ENCODE peak calls at places on chromosomes 4 and X, in five cellular contexts. Y, F, R, G and J are unnamed samples.
A peak's percentile ranks its signal among the peaks of the same experiment; 100 is the strongest.

GRCh38 chr4:38902695-38903094 is 35.1 kb downstream of the FAM114A1 start:
- DNase-seq in R (no peak), F (peak; percentile 40), G (peak; percentile 47), Y (no peak), J (peak; percentile 39)

GRCh38 chrX:71181558-71181909 is 36.9 kb downstream of the NLGN3 start:
- DNase-seq in Y (peak; percentile 64), G (peak; percentile 10), F (no peak), R (peak; percentile 86), J (no peak)

GRCh38 chr4:169823685-169824084 is 65.9 kb upstream of the HPF1 start:
- DNase-seq in Y (no peak), R (peak; percentile 51), F (peak; percentile 70), G (peak; percentile 61), J (peak; percentile 70)

GRCh38 chr4:985123-985830 is 1.6 kb upstream of the IDUA start:
- DNase-seq in R (no peak), F (no peak), Y (peak; percentile 82), G (peak; percentile 33), J (no peak)

GRCh38 chrX:12974217-12974796 is 603 bp upstream of the TMSB4X start:
- DNase-seq in G (peak; percentile 70), F (peak; percentile 76), R (peak; percentile 61), Y (peak; percentile 76), J (peak; percentile 83)

GRCh38 chr4:663438-664428 is 10.3 kb downstream of the ATP5ME start:
- DNase-seq in G (no peak), Y (peak; percentile 86), R (peak; percentile 91), F (no peak), J (no peak)

GRCh38 chrX:10190367-10190766 is 33.6 kb downstream of the CLCN4 start:
- DNase-seq in Y (no peak), F (peak; percentile 80), R (peak; percentile 15), G (peak; percentile 87), J (peak; percentile 88)

GRCh38 chr4:123096038-123096437 is 173.6 kb upstream of the NUDT6 start:
- DNase-seq in F (no peak), Y (no peak), R (no peak), G (peak; percentile 36), J (no peak)

GRCh38 chr4:3410401-3411135 is 31.2 kb upstream of the HGFAC start:
- DNase-seq in Y (no peak), F (no peak), R (no peak), G (no peak), J (no peak)

GRCh38 chr4:123896446-123897071 is 500.0 kb downstream of the SPRY1 start:
- DNase-seq in G (peak; percentile 90), R (no peak), Y (no peak), F (no peak), J (peak; percentile 61)

GRCh38 chr4:119037709-119038463 is 97.7 kb upstream of the MYOZ2 start:
- DNase-seq in R (no peak), F (no peak), G (no peak), Y (no peak), J (no peak)

GRCh38 chr4:138308421-138308820 is 66.3 kb upstream of the SLC7A11 start:
- DNase-seq in R (no peak), F (peak; percentile 70), Y (no peak), G (peak; percentile 13), J (peak; percentile 31)

GRCh38 chr4:138051157-138051556 is 191.0 kb downstream of the SLC7A11 start:
- DNase-seq in G (no peak), F (peak; percentile 45), R (no peak), Y (no peak), J (peak; percentile 34)

GRCh38 chr4:76546282-76547166 is 111.5 kb downstream of the SHROOM3 start:
- DNase-seq in R (no peak), F (peak; percentile 91), Y (no peak), G (peak; percentile 82), J (peak; percentile 79)

GRCh38 chrX:12411831-12412230 is 273.6 kb downstream of the FRMPD4 start:
- DNase-seq in Y (no peak), F (peak; percentile 1), R (no peak), G (no peak), J (no peak)

GRCh38 chr4:34289489-34289888 is 1954.8 kb downstream of the ARAP2 start:
- DNase-seq in G (no peak), R (no peak), F (no peak), Y (no peak), J (peak; percentile 18)

GRCh38 chrX:104085919-104086318 is 9.9 kb upstream of the TMSB15C start:
- DNase-seq in R (no peak), Y (no peak), F (no peak), G (no peak), J (no peak)

GRCh38 chrX:18422325-18422724 is 3.1 kb upstream of the CDKL5 start:
- DNase-seq in F (peak; percentile 78), G (peak; percentile 60), Y (no peak), R (no peak), J (peak; percentile 68)

GRCh38 chr4:154836030-154836429 is 55.0 kb downstream of the RBM46 start:
- DNase-seq in G (no peak), F (no peak), Y (no peak), R (no peak), J (no peak)

GRCh38 chr4:73021634-73022033 is 47.9 kb downstream of the COX18 start:
- DNase-seq in R (no peak), F (peak; percentile 55), G (peak; percentile 77), Y (no peak), J (peak; percentile 73)

GRCh38 chr4:85488416-85488815 is 13.5 kb downstream of the ARHGAP24 start:
- DNase-seq in R (no peak), Y (no peak), G (no peak), F (no peak), J (no peak)

GRCh38 chrX:108415891-108416290 is 22.3 kb downstream of the COL4A6 start:
- DNase-seq in F (peak; percentile 56), G (peak; percentile 67), R (no peak), Y (no peak), J (peak; percentile 71)

GRCh38 chrX:110132450-110133114 is 129.7 kb downstream of the TMEM164 start:
- DNase-seq in G (no peak), F (no peak), Y (no peak), R (no peak), J (no peak)

GRCh38 chrX:136823175-136823574 is 42.4 kb upstream of the ARHGEF6 start:
- DNase-seq in R (no peak), F (peak; percentile 37), Y (no peak), G (no peak), J (peak; percentile 18)

GRCh38 chrX:93874554-93874953 is 200.5 kb downstream of the FAM133A start:
- DNase-seq in R (no peak), G (peak; percentile 2), F (no peak), Y (no peak), J (peak; percentile 19)

GRCh38 chrX:151359931-151360871 is 36.8 kb upstream of the VMA21 start:
- DNase-seq in F (no peak), Y (peak; percentile 54), R (peak; percentile 4), G (peak; percentile 12), J (peak; percentile 2)

GRCh38 chrX:144275826-144276225 is 392.0 kb downstream of the UBE2NL start:
- DNase-seq in G (no peak), R (no peak), Y (no peak), F (no peak), J (no peak)

GRCh38 chrX:9341305-9342201 is 123.3 kb upstream of the TBL1X start:
- DNase-seq in Y (peak; percentile 76), R (peak; percentile 75), F (peak; percentile 55), G (peak; percentile 54), J (peak; percentile 57)

DNA sequence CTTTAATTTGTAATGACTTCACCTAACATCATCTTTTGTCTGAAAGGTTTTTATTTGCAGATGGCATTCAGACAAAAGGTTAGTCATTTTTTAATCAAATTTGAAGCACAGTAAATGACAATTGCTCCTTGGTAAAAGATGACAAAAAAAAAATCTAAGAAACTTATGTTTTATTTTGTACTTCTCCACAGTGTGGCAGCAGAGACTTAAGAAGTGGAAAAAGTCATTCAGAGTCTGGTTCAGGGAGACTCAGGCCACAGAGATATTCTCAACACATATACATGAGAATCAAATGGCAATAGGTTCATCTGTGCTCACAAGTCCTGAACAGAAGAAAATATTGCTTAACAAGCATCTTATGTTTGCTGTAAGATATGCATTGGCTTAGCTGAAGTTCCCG is 436.2 kb downstream of the KCNIP4 start:
- DNase-seq in R (no peak), F (peak; percentile 49), G (peak; percentile 59), Y (no peak), J (peak; percentile 56)
- TF ChIP-seq CTCF in R (peak; percentile 13), F (peak; percentile 14), G (peak; percentile 35), Y (no peak), J (peak; percentile 38)

GRCh38 chrX:11381464-11381863 is 88.3 kb downstream of the AMELX start:
- DNase-seq in Y (no peak), G (peak; percentile 79), R (peak; percentile 8), F (peak; percentile 58), J (peak; percentile 78)
- TF ChIP-seq CTCF in Y (no peak), G (peak; percentile 57), R (peak; percentile 49), F (peak; percentile 62), J (peak; percentile 59)

GRCh38 chrX:39896951-39897740 is 200.6 kb downstream of the BCOR start:
- DNase-seq in F (peak; percentile 64), G (peak; percentile 71), R (no peak), Y (no peak), J (peak; percentile 72)
- TF ChIP-seq CTCF in F (no peak), G (no peak), R (no peak), Y (no peak), J (peak; percentile 13)

GRCh38 chrX:130014356-130014755 is 31.9 kb downstream of the BCORL1 start:
- DNase-seq in R (no peak), F (no peak), G (no peak), Y (no peak), J (no peak)

GRCh38 chrX:130005408-130005807 is 23.0 kb downstream of the BCORL1 start:
- DNase-seq in G (no peak), Y (no peak), R (no peak), F (no peak), J (no peak)

GRCh38 chrX:130013661-130014060 is 31.2 kb downstream of the BCORL1 start:
- DNase-seq in Y (no peak), F (no peak), G (no peak), R (no peak), J (no peak)

GRCh38 chrX:130012683-130013082 is 30.2 kb downstream of the BCORL1 start:
- DNase-seq in Y (no peak), F (no peak), G (no peak), R (no peak), J (no peak)

GRCh38 chrX:130009658-130010223 is 27.3 kb downstream of the BCORL1 start:
- DNase-seq in R (no peak), Y (no peak), G (no peak), F (no peak), J (no peak)
- TF ChIP-seq CTCF in R (no peak), Y (no peak), G (no peak), F (no peak), J (no peak)